ENCODE peak calls at places on chromosomes 5 and 9, in seven cellular contexts. E is IMR-90, N is A549, J is HCT116, Y is H1, D is K562, T is HepG2. F is an unnamed sample.

GRCh38 chr9:33458444-33458843 is 11.1 kb upstream of the AQP3 start:
- DNase-seq in J (peak; percentile 75), N (peak; percentile 55), D (no peak), E (peak; percentile 46), T (peak; percentile 20), Y (no peak), F (peak; percentile 32)

GRCh38 chr5:10726179-10726912 is 34.7 kb downstream of the DAP start:
- DNase-seq in Y (no peak), T (no peak), D (peak; percentile 58), E (peak; percentile 53), N (no peak), J (no peak), F (no peak)

GRCh38 chr5:111367081-111367480 is 142.9 kb downstream of the CAMK4 start:
- DNase-seq in D (no peak), J (peak; percentile 85), T (no peak), N (peak; percentile 47), E (no peak), Y (no peak), F (no peak)

GRCh38 chr9:13445123-13445522 is 165.6 kb upstream of the MPDZ start:
- DNase-seq in E (no peak), N (no peak), D (no peak), J (no peak), Y (no peak), T (no peak), F (no peak)

GRCh38 chr9:34651876-34652602 is at the start of gene IL11RA:
- DNase-seq in N (peak; percentile 91), E (peak; percentile 84), Y (peak; percentile 94), D (peak; percentile 96), T (peak; percentile 92), J (peak; percentile 80), F (no peak)

GRCh38 chr5:59648949-59649921 is 244.3 kb downstream of the PDE4D start:
- DNase-seq in J (no peak), T (no peak), N (no peak), Y (no peak), E (no peak), D (no peak), F (no peak)

GRCh38 chr5:108686676-108687075 is 61.0 kb upstream of the FER start:
- DNase-seq in T (no peak), E (no peak), J (no peak), N (no peak), Y (no peak), D (no peak), F (no peak)

GRCh38 chr5:142680605-142681259 is 5.2 kb downstream of the FGF1 start:
- DNase-seq in J (peak; percentile 82), E (peak; percentile 76), T (peak; percentile 65), Y (no peak), N (peak; percentile 75), D (no peak), F (no peak)

GRCh38 chr9:122180633-122181032 is 20.9 kb downstream of the MORN5 start:
- DNase-seq in N (peak; percentile 65), J (peak; percentile 4), E (peak; percentile 88), D (peak; percentile 60), T (peak; percentile 60), Y (no peak), F (no peak)

DNA sequence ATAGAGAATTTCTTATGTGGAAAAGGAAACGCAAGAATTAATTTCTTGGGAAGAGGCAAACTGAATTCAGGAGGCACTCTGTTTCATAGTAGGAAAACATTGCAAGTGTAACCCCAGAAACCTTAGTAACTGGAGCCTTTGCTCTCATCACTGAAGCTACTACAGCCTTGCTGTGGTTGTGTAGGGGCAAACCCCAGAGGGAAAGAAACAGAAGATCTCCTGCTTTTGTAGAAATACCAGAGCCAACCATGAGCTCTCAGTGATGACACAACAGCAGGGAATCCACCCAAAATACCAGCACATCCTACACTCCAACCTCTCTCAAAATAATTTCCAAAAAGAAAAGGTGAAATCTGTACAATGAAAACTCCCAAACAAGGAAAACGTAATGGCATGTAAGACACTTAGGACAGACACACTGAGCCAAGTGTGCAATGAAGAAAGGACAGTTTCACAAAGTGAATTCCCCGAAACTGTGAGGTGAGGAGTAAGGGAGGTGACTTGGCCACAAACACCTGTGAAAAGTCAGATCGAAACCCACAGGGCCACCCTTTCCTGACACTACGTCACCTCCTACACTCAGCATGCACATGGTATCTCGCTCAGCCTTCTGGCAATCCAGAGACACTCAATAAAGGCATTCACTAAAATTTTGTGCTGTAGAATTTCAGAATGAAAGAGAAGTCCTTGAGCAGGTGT is 8.5 kb upstream of the ACSL6 start:
- DNase-seq in Y (no peak), E (no peak), J (no peak), T (no peak), D (no peak), N (no peak), F (peak; percentile 76)
- TF ChIP-seq CEBPB in Y (no peak), E (no peak), J (no peak), T (no peak), D (no peak), N (no peak), F (peak; percentile 93)

GRCh38 chr5:88660947-88661869 is 221.8 kb downstream of the MEF2C start:
- DNase-seq in N (peak; percentile 84), D (peak; percentile 79), J (peak; percentile 68), Y (peak; percentile 92), T (no peak), E (peak; percentile 77), F (no peak)
- TF ChIP-seq CEBPB in N (no peak), D (no peak), J (no peak), Y (no peak), T (no peak), E (no peak), F (no peak)

GRCh38 chr5:56900395-56900794 is 9.0 kb upstream of the SETD9 start:
- DNase-seq in E (peak; percentile 53), N (no peak), J (no peak), T (no peak), D (no peak), Y (no peak), F (no peak)

GRCh38 chr5:56898213-56898612 is 11.2 kb upstream of the SETD9 start:
- DNase-seq in D (no peak), N (no peak), J (no peak), E (no peak), Y (no peak), T (no peak), F (no peak)

GRCh38 chr5:56896761-56897160 is 12.6 kb upstream of the SETD9 start:
- DNase-seq in J (no peak), T (no peak), E (no peak), Y (no peak), D (no peak), N (no peak), F (no peak)

DNA sequence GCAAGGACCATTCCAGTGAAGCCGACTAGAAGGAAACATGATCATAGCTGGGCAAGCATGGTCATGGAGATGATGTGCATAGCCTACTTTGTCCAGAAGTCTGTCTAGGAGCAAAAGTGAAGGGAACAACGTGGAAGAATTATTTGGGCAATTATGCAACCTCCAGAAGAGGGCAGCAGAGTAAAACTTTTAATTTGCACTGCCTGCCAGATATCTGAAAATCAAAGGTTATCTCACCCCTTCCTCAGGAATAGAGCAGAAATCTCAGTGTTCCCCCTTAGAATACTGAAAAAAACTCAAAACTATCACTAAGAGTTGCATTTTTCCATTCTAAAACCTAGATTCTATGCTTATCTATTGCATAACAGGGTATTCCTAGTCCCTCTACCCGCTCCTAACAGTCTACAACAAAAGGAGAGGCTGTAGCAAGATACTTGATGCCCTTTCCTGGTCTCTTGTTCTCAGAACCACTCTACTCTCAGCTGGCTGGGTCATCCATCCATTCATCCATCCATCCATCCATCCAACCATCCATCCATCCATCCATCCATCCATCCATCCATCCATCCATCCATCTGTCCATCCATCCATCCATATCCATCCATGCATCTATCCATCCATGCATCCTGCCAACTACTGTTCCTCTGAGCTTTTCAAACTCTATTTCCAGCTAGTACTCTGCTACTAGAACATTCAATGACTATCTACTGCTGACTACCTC is 8.4 kb upstream of the SETD9 start:
- DNase-seq in N (peak; percentile 47), E (peak; percentile 38), T (peak; percentile 56), J (peak; percentile 19), D (peak; percentile 43), Y (peak; percentile 52), F (no peak)
- TF ChIP-seq CEBPB in N (no peak), E (peak; percentile 2), T (no peak), J (no peak), D (peak; percentile 81), Y (no peak), F (no peak)

GRCh38 chr5:154677921-154678320 is 77.3 kb upstream of the LARP1 start:
- DNase-seq in Y (no peak), J (no peak), N (peak; percentile 11), T (no peak), D (peak; percentile 34), E (peak; percentile 19), F (no peak)
- TF ChIP-seq CEBPB in Y (no peak), J (no peak), N (no peak), T (no peak), D (peak; percentile 76), E (no peak), F (no peak)

GRCh38 chr5:19531374-19531952 is 456.5 kb downstream of the CDH18 start:
- DNase-seq in T (no peak), J (no peak), N (no peak), Y (no peak), E (no peak), D (no peak), F (no peak)
- TF ChIP-seq CEBPB in T (no peak), J (no peak), N (no peak), Y (no peak), E (no peak), D (no peak), F (no peak)